ENCODE peak calls at places on chromosomes 12 and 14, in seven cellular contexts. A is GM13976; B is GM04503; Y is amniotic stem cell; L is stimulated activated CD4-positive, alpha-beta T cell treated with anti-CD3 and anti-CD28 coated beads, Interleukin-1b, Interleukin-23, amount 100 ng/mL, for 24 hours; V is NCI-H510A treated with DMSO at 0.1 percent for 48 hours; M is skeletal muscle cell. W is an unnamed sample.
A peak's percentile ranks its signal among the peaks of the same experiment; 100 is the strongest.

GRCh38 chr12:67148265-67148664 is 120.9 kb upstream of the CAND1 start:
- DNase-seq in M (no peak), Y (no peak), A (no peak), B (no peak), V (no peak), L (no peak), W (no peak)

GRCh38 chr12:57214398-57214781 is 2.2 kb upstream of the NXPH4 start:
- DNase-seq in Y (no peak), L (no peak), A (peak; percentile 86), V (peak; percentile 83), B (no peak), M (no peak), W (peak; percentile 57)

GRCh38 chr12:64675795-64676194 is 65.5 kb downstream of the RASSF3 start:
- DNase-seq in A (no peak), B (no peak), L (no peak), Y (no peak), V (no peak), M (no peak), W (no peak)

GRCh38 chr14:29037428-29037827 is 270.8 kb downstream of the FOXG1 start:
- DNase-seq in M (peak; percentile 41), V (no peak), L (no peak), B (no peak), Y (no peak), A (no peak), W (peak; percentile 85)

GRCh38 chr14:64478634-64479250 is 13.4 kb downstream of the AKAP5 start:
- DNase-seq in V (no peak), L (no peak), B (no peak), A (peak; percentile 38), M (no peak), Y (no peak), W (no peak)

GRCh38 chr14:101131451-101131916 is 228.0 kb upstream of the RTL1 start:
- DNase-seq in V (no peak), L (no peak), A (no peak), B (no peak), Y (no peak), M (no peak), W (no peak)

GRCh38 chr12:47186246-47186645 is 106.5 kb upstream of the AMIGO2 start:
- DNase-seq in B (no peak), M (no peak), A (no peak), Y (no peak), V (no peak), L (no peak), W (no peak)

GRCh38 chr12:110342157-110342556 is 61.1 kb downstream of the ATP2A2 start:
- DNase-seq in Y (no peak), M (no peak), V (no peak), L (no peak), B (no peak), A (no peak), W (no peak)

GRCh38 chr14:74405663-74406062 is 20.3 kb downstream of the SYNDIG1L start:
- DNase-seq in L (no peak), M (no peak), Y (no peak), A (no peak), V (no peak), B (no peak), W (no peak)

GRCh38 chr14:102320033-102320660 is 601 bp downstream of the ZNF839 start:
- DNase-seq in M (no peak), B (no peak), V (peak; percentile 8), A (peak; percentile 61), Y (no peak), L (no peak), W (peak; percentile 32)

GRCh38 chr12:110563702-110564470 is 19.2 kb downstream of the PPTC7 start:
- DNase-seq in B (peak; percentile 38), Y (no peak), L (no peak), A (no peak), V (no peak), M (no peak), W (peak; percentile 76)

GRCh38 chr12:102883204-102883799 is 33.7 kb downstream of the PAH start:
- DNase-seq in M (no peak), A (peak; percentile 69), Y (no peak), L (peak; percentile 3), B (peak; percentile 1), V (peak; percentile 82), W (no peak)

GRCh38 chr14:60722163-60722835 is 1.9 kb downstream of the SIX4 start:
- DNase-seq in B (no peak), V (peak; percentile 63), Y (no peak), A (peak; percentile 62), M (peak; percentile 35), L (no peak), W (peak; percentile 73)

GRCh38 chr12:21827135-21827534 is 52.6 kb upstream of the KCNJ8 start:
- DNase-seq in B (no peak), Y (no peak), V (no peak), A (no peak), M (no peak), L (no peak), W (no peak)

GRCh38 chr14:72965249-72965648 is 39.0 kb downstream of the DCAF4 start:
- DNase-seq in V (no peak), M (no peak), B (no peak), L (no peak), A (no peak), Y (no peak), W (peak; percentile 82)

GRCh38 chr12:76927170-76927784 is 48.5 kb upstream of the CSRP2 start:
- DNase-seq in V (no peak), L (no peak), B (no peak), M (no peak), Y (no peak), A (peak; percentile 58), W (peak; percentile 55)

GRCh38 chr12:108955225-108955835 is 65.5 kb downstream of the SVOP start:
- DNase-seq in Y (no peak), M (peak; percentile 8), A (no peak), V (peak; percentile 90), B (no peak), L (no peak), W (no peak)

GRCh38 chr12:54033106-54033979 is 493 bp downstream of the HOXC5 start:
- DNase-seq in M (no peak), L (no peak), V (peak; percentile 50), B (no peak), Y (no peak), A (no peak), W (no peak)

GRCh38 chr12:95102916-95103671 is 29.7 kb upstream of the NR2C1 start:
- DNase-seq in M (peak; percentile 56), V (peak; percentile 95), B (no peak), Y (peak; percentile 47), A (peak; percentile 65), L (no peak), W (peak; percentile 96)

GRCh38 chr14:61091657-61092273 is 110.7 kb downstream of the SLC38A6 start:
- DNase-seq in M (no peak), B (no peak), A (no peak), L (no peak), Y (no peak), V (no peak), W (no peak)